ENCODE peak calls at places on chromosomes 12 and 14, in six cellular contexts. K is body of pancreas, W is heart right ventricle, N is GM10248, Z is gastrocnemius medialis, U is hepatocyte. S is an unnamed sample.

GRCh38 chr14:102717211-102717610 is 60.0 kb upstream of the TRAF3 start:
- DNase-seq in W (no peak), U (no peak), Z (no peak), N (no peak), K (no peak), S (no peak)

GRCh38 chr14:98173291-98173690 is 1098.7 kb downstream of the BCL11B start:
- DNase-seq in W (no peak), K (peak), U (no peak), Z (no peak), N (no peak), S (no peak)

GRCh38 chr14:75144944-75145343 is 18.1 kb upstream of the NEK9 start:
- DNase-seq in K (no peak), U (peak), N (no peak), Z (no peak), W (peak), S (no peak)

GRCh38 chr14:97206948-97207347 is 409.8 kb downstream of the VRK1 start:
- DNase-seq in Z (no peak), K (no peak), W (no peak), N (no peak), U (no peak), S (no peak)

GRCh38 chr12:78149459-78149858 is 318.8 kb downstream of the NAV3 start:
- DNase-seq in N (no peak), Z (no peak), K (no peak), W (no peak), U (no peak), S (no peak)

GRCh38 chr14:85556263-85556662 is 26.3 kb downstream of the FLRT2 start:
- DNase-seq in Z (no peak), K (no peak), U (no peak), W (no peak), N (no peak), S (no peak)

GRCh38 chr12:113940929-113941486 is 25.1 kb downstream of the RBM19 start:
- DNase-seq in U (no peak), Z (no peak), K (no peak), W (no peak), N (no peak), S (no peak)

GRCh38 chr14:100294213-100294962 is 11.9 kb downstream of the SLC25A29 start:
- DNase-seq in N (no peak), Z (peak), W (no peak), U (no peak), K (no peak), S (no peak)

GRCh38 chr12:4477133-4477532 is 31.5 kb upstream of the FGF6 start:
- DNase-seq in W (no peak), U (no peak), N (no peak), Z (no peak), K (no peak), S (no peak)

GRCh38 chr12:66742508-66743367 is 63.9 kb upstream of the GRIP1 start:
- DNase-seq in U (no peak), W (no peak), Z (no peak), K (no peak), N (no peak), S (no peak)

GRCh38 chr12:42590324-42590934 is 883 bp upstream of the PRICKLE1 start:
- DNase-seq in W (peak), Z (peak), N (peak), K (peak), U (peak), S (no peak)

GRCh38 chr12:101637936-101638335 is 43.2 kb downstream of the MYBPC1 start:
- DNase-seq in K (no peak), N (no peak), W (no peak), Z (no peak), U (no peak), S (no peak)

GRCh38 chr12:58919271-58920101 is 818 bp downstream of the LRIG3 start:
- DNase-seq in U (peak), W (peak), N (peak), Z (peak), K (peak), S (peak)

GRCh38 chr14:49641697-49642129 is 6.7 kb upstream of the DNAAF2 start:
- DNase-seq in Z (no peak), N (no peak), W (no peak), K (peak), U (peak), S (no peak)

GRCh38 chr12:1330475-1330827 is 263.9 kb downstream of the FBXL14 start:
- DNase-seq in U (no peak), N (no peak), K (no peak), W (no peak), Z (no peak), S (no peak)

GRCh38 chr12:53333289-53333688 is 2.9 kb downstream of the SP7 start:
- DNase-seq in W (no peak), Z (no peak), U (no peak), N (no peak), K (no peak), S (no peak)

GRCh38 chr14:35553808-35554207 is 19.8 kb downstream of the INSM2 start:
- DNase-seq in Z (no peak), W (no peak), U (no peak), K (no peak), N (no peak), S (no peak)

GRCh38 chr12:100767950-100768349 is 26.6 kb upstream of the ANO4 start:
- DNase-seq in W (no peak), U (no peak), Z (no peak), N (no peak), K (no peak), S (no peak)

GRCh38 chr14:45083979-45084722 is at the start of gene PRPF39:
- DNase-seq in Z (peak), N (peak), W (peak), U (peak), K (peak), S (peak)
- TF ChIP-seq CTCF in Z (no peak), N (no peak), W (no peak), U (no peak), K (no peak), S (no peak)

GRCh38 chr14:76514599-76514998 is 138.7 kb downstream of the ESRRB start:
- DNase-seq in W (no peak), N (peak), Z (no peak), U (no peak), K (peak), S (no peak)
- TF ChIP-seq CTCF in W (no peak), N (peak), Z (no peak), U (no peak), K (peak), S (peak)

GRCh38 chr12:111270128-111270651 is 98.7 kb downstream of the PHETA1 start:
- DNase-seq in U (no peak), K (no peak), W (no peak), N (no peak), Z (no peak), S (no peak)

GRCh38 chr12:111268738-111269572 is 99.9 kb downstream of the PHETA1 start:
- DNase-seq in N (peak), K (no peak), Z (no peak), U (no peak), W (no peak), S (no peak)

GRCh38 chr12:111269688-111270087 is 99.2 kb downstream of the PHETA1 start:
- DNase-seq in N (no peak), W (no peak), Z (no peak), K (no peak), U (no peak), S (no peak)

GRCh38 chr12:111270773-111271172 is 98.1 kb downstream of the PHETA1 start:
- DNase-seq in U (no peak), Z (no peak), K (no peak), W (no peak), N (no peak), S (no peak)

DNA sequence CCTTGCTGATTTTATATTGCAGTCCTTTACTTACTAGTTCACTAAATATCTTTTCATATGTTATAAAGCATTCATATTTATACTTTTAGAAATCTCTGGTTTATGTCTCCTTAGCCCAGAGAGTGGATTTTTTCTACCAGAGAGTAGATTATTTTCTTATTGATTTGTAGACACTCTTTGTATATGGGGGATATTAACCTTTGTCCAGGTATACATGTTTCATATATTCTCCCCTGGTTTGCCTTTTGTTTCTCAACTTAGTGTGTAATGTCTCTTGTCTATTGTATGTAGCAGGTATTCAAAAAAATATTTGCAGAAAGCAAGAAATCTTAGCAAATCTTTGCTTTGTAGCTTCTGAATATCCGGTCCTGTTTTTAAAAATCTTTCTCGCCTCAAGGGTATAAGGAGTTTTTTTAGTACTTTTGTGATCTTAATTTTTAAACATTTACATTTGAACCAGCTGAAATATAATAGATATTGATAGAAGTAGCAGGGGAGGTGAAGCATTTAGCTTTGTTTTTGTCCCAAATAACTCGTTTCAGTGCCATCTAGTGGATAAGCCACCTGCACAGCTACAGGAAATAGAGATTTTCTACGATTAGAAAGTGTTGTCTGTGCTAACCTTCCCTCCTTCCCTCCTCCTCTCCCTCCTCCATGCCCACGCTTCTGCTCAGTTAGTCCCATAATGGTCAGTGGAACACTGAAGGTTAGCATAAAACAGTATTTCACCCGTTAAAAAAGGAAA is 97.0 kb downstream of the PHETA1 start:
- DNase-seq in N (no peak), W (no peak), U (no peak), Z (no peak), K (no peak), S (no peak)
- TF ChIP-seq CTCF in N (peak), W (no peak), U (peak), Z (no peak), K (no peak), S (peak)

GRCh38 chr14:104026024-104026423 is 59.5 kb upstream of the ASPG start:
- DNase-seq in U (no peak), K (no peak), Z (no peak), W (no peak), N (no peak), S (no peak)
- TF ChIP-seq CTCF in U (no peak), K (no peak), Z (no peak), W (no peak), N (no peak), S (peak)

GRCh38 chr12:95577820-95578219 is 26.5 kb upstream of the USP44 start:
- DNase-seq in W (no peak), N (no peak), Z (no peak), U (no peak), K (no peak), S (no peak)

GRCh38 chr12:95583933-95584332 is 32.7 kb upstream of the USP44 start:
- DNase-seq in W (no peak), K (no peak), Z (no peak), N (no peak), U (no peak), S (no peak)

DNA sequence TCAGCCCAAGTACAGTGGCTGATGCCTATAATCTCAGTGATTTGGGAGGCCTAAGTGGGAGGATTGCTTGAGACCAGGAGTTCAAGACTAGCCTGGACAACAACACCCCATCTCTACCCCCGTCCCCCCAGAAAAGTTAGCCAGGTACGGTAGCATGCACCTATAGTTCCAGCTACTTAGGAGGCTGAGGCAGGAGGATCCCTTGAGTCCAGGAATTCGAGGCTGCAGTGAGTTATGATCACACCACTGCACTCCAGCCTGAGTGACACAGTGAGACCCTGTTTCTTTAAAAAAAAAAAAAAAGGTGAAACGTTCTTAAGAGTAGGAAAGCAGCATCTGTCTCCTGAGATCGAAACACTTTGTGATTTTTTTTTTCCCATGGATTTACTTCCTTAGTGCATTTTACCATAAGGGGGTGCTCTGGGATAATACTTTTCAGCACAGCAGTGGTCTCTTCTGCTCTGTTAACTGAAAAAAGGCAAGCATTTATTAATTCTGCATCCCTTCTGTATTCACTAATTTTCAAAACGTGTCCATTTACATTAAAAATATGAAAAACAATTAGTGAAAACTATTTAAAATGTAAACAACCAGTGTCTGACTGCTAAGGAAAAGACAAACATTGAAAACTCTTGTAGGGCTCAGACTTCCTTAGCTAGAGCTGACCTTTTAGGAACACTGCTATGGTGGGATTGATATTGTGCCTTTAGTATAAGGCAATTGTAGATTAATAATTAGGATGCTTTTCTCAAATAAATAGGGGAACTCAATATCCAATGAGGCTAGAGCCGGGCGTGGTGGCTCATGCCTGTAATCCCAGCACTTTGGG is 31.2 kb upstream of the USP44 start:
- DNase-seq in W (no peak), Z (no peak), K (no peak), U (peak), N (no peak), S (no peak)
- TF ChIP-seq CTCF in W (peak), Z (peak), K (peak), U (peak), N (no peak), S (peak)

GRCh38 chr12:15446798-15447197 is 124.5 kb downstream of the PTPRO start:
- DNase-seq in W (no peak), U (no peak), N (no peak), K (no peak), Z (no peak), S (no peak)
- TF ChIP-seq CTCF in W (no peak), U (no peak), N (no peak), K (no peak), Z (no peak), S (no peak)